ENCODE peak calls at places on chromosomes 13 and 19, in ten cellular contexts. X is left cardiac atrium; Z is RWPE1; D is cardiac fibroblast; P is cerebellar cortex; M is ovary; C is activated CD4-positive, alpha-beta T cell treated with anti-CD3 and anti-CD28 coated beads, Interleukin-2, amount 50 U/mL, for 24 hours; W is fibroblast of mammary gland; E is naive thymus-derived CD8-positive, alpha-beta T cell; R is colonic mucosa. L is an unnamed sample.

GRCh38 chr13:45705936-45706335 is 3.8 kb downstream of the CBY2 start:
- DNase-seq in P (no peak), C (no peak), D (no peak), W (no peak), X (no peak), E (no peak), M (no peak), R (no peak), Z (no peak), L (no peak)

GRCh38 chr13:71290963-71291937 is 575.8 kb downstream of the DACH1 start:
- DNase-seq in E (peak; percentile 48), Z (no peak), R (no peak), D (peak; percentile 81), M (peak; percentile 20), W (peak; percentile 58), X (no peak), C (peak; percentile 38), P (no peak), L (peak; percentile 19)

GRCh38 chr13:111565400-111565799 is 245.0 kb downstream of the TEX29 start:
- DNase-seq in D (no peak), R (no peak), E (no peak), P (no peak), Z (no peak), W (no peak), M (no peak), C (no peak), X (no peak), L (no peak)

GRCh38 chr19:38319421-38320258 is at the start of gene KCNK6:
- DNase-seq in C (peak; percentile 39), E (peak; percentile 33), P (no peak), Z (no peak), M (peak; percentile 73), W (peak; percentile 7), R (peak; percentile 90), D (no peak), X (peak; percentile 57), L (peak; percentile 82)

GRCh38 chr19:10113964-10114650 is 2.6 kb downstream of the P2RY11 start:
- DNase-seq in W (no peak), P (no peak), D (no peak), R (no peak), X (no peak), Z (no peak), C (no peak), M (no peak), E (no peak), L (no peak)

GRCh38 chr19:4327252-4327876 is 11.3 kb downstream of the STAP2 start:
- DNase-seq in W (peak; percentile 41), R (peak; percentile 78), D (peak; percentile 46), E (peak; percentile 71), Z (no peak), P (peak; percentile 77), C (peak; percentile 71), M (peak; percentile 95), X (peak; percentile 82), L (peak; percentile 83)

GRCh38 chr13:98297043-98297442 is 120.0 kb upstream of the RNF113B start:
- DNase-seq in M (no peak), P (no peak), X (no peak), D (no peak), Z (no peak), W (no peak), E (no peak), R (no peak), C (no peak), L (no peak)

GRCh38 chr19:11382898-11383705 is 1.0 kb downstream of the EPOR start:
- DNase-seq in W (no peak), E (peak; percentile 36), M (peak; percentile 50), Z (no peak), C (no peak), D (peak; percentile 27), X (peak; percentile 64), R (peak; percentile 66), P (peak; percentile 39), L (peak; percentile 64)

GRCh38 chr19:12603714-12604113 is 6.9 kb downstream of the ZNF490 start:
- DNase-seq in X (no peak), Z (no peak), W (no peak), M (no peak), P (no peak), E (peak; percentile 35), R (no peak), D (no peak), C (peak; percentile 54), L (peak; percentile 17)

GRCh38 chr19:48170817-48171347 is 402 bp downstream of the ZSWIM9 start:
- DNase-seq in W (no peak), R (peak; percentile 28), C (no peak), Z (no peak), E (no peak), X (no peak), M (no peak), P (peak; percentile 13), D (no peak), L (no peak)

GRCh38 chr19:48368942-48369341 is 4.8 kb downstream of the SYNGR4 start:
- DNase-seq in E (no peak), W (no peak), C (no peak), R (peak; percentile 84), P (no peak), M (no peak), X (no peak), Z (no peak), D (no peak), L (peak; percentile 80)

GRCh38 chr13:73303858-73304257 is 245.1 kb downstream of the KLF5 start:
- DNase-seq in R (no peak), Z (peak; percentile 48), X (no peak), P (no peak), W (peak; percentile 54), M (no peak), E (no peak), C (peak; percentile 11), D (peak; percentile 55), L (no peak)

GRCh38 chr19:38378866-38379265 is 4.5 kb downstream of the PSMD8 start:
- DNase-seq in M (no peak), Z (no peak), R (no peak), C (no peak), W (peak; percentile 33), X (no peak), E (no peak), D (no peak), P (no peak), L (no peak)

GRCh38 chr19:1658446-1659433 is 6.3 kb upstream of the TCF3 start:
- DNase-seq in R (no peak), P (no peak), C (no peak), Z (no peak), D (no peak), X (no peak), M (no peak), W (no peak), E (no peak), L (no peak)

GRCh38 chr19:21677696-21678418 is 89.5 kb downstream of the ZNF100 start:
- DNase-seq in R (no peak), E (peak; percentile 5), W (no peak), C (no peak), Z (no peak), D (no peak), X (no peak), M (no peak), P (peak; percentile 76), L (no peak)